ENCODE peak calls at places on chromosomes 11 and 22, in eight cellular contexts. F, Z, B, U, P, T, Q and O are unnamed samples.
A peak's percentile ranks its signal among the peaks of the same experiment; 100 is the strongest.

GRCh38 chr22:38246692-38247091 is 26.1 kb downstream of the TMEM184B start:
- DNase-seq in P (no peak), Q (no peak), T (no peak), U (no peak), Z (peak; percentile 67), F (no peak), B (no peak), O (no peak)

GRCh38 chr11:31827458-31828206 is 16.5 kb upstream of the PAX6 start:
- DNase-seq in P (no peak), U (no peak), B (no peak), Q (no peak), T (no peak), Z (no peak), F (no peak), O (no peak)

GRCh38 chr11:694563-695331 is at the start of gene DEAF1:
- DNase-seq in U (peak; percentile 99), F (peak; percentile 97), B (peak; percentile 81), T (peak; percentile 95), Z (peak; percentile 99), Q (peak; percentile 96), P (peak; percentile 97), O (peak; percentile 91)

GRCh38 chr11:44632466-44633123 is 67.1 kb downstream of the CD82 start:
- DNase-seq in T (peak; percentile 47), P (no peak), Z (no peak), F (no peak), U (peak; percentile 33), Q (no peak), B (peak; percentile 21), O (no peak)

GRCh38 chr22:46993626-46994025 is 231.2 kb downstream of the TBC1D22A start:
- DNase-seq in U (peak; percentile 81), Q (no peak), T (no peak), F (no peak), B (no peak), P (no peak), Z (no peak), O (no peak)

GRCh38 chr11:31825453-31826391 is 14.6 kb upstream of the PAX6 start:
- DNase-seq in Q (no peak), T (no peak), B (no peak), Z (no peak), F (no peak), U (no peak), P (no peak), O (no peak)

GRCh38 chr11:12922418-12922817 is 86.7 kb upstream of the RASSF10 start:
- DNase-seq in T (no peak), F (no peak), U (no peak), P (no peak), B (peak; percentile 34), Q (no peak), Z (no peak), O (no peak)

GRCh38 chr11:129425214-129425613 is 49.6 kb downstream of the BARX2 start:
- DNase-seq in U (no peak), Q (no peak), B (peak; percentile 6), T (no peak), F (no peak), P (no peak), Z (no peak), O (no peak)

GRCh38 chr22:21587803-21588611 is 20.5 kb downstream of the UBE2L3 start:
- DNase-seq in Z (no peak), Q (no peak), B (no peak), F (no peak), T (peak; percentile 56), U (no peak), P (no peak), O (no peak)

GRCh38 chr11:109994896-109995295 is 98.3 kb upstream of the ZC3H12C start:
- DNase-seq in F (no peak), Z (no peak), B (no peak), T (peak; percentile 32), P (no peak), Q (no peak), U (no peak), O (no peak)

GRCh38 chr11:123473941-123474668 is 44.0 kb downstream of the GRAMD1B start:
- DNase-seq in P (no peak), Z (no peak), B (peak; percentile 51), Q (peak; percentile 68), F (no peak), U (no peak), T (peak; percentile 92), O (no peak)

GRCh38 chr11:45934580-45935318 is 12.3 kb downstream of the LARGE2 start:
- DNase-seq in Q (no peak), T (no peak), U (no peak), P (no peak), Z (no peak), F (no peak), B (no peak), O (no peak)

GRCh38 chr11:64204464-64204989 is 2.0 kb upstream of the FERMT3 start:
- DNase-seq in F (peak; percentile 70), Z (peak; percentile 89), P (peak; percentile 81), B (peak; percentile 85), U (peak; percentile 94), Q (peak; percentile 95), T (peak; percentile 93), O (peak; percentile 88)

GRCh38 chr11:74085542-74085892 is 76.6 kb upstream of the UCP3 start:
- DNase-seq in Q (no peak), T (peak; percentile 43), F (no peak), P (no peak), U (no peak), Z (no peak), B (peak; percentile 39), O (no peak)

GRCh38 chr11:126637800-126638175 is 282.3 kb downstream of the ST3GAL4 start:
- DNase-seq in U (no peak), T (peak; percentile 80), Z (no peak), B (no peak), Q (peak; percentile 7), P (no peak), F (no peak), O (peak; percentile 64)

GRCh38 chr11:15471028-15471708 is 356.4 kb downstream of the INSC start:
- DNase-seq in Z (no peak), F (no peak), Q (no peak), P (no peak), T (no peak), U (no peak), B (peak; percentile 33), O (no peak)

GRCh38 chr11:69071086-69071800 is 22.5 kb downstream of the TPCN2 start:
- DNase-seq in T (no peak), P (no peak), U (no peak), Q (no peak), B (no peak), Z (no peak), F (no peak), O (no peak)

GRCh38 chr11:10302744-10303557 is 1.9 kb upstream of the ADM start:
- DNase-seq in Q (peak; percentile 82), P (no peak), F (peak; percentile 56), B (no peak), U (peak; percentile 93), T (peak; percentile 90), Z (peak; percentile 85), O (no peak)

GRCh38 chr22:48886604-48887393 is 940.9 kb downstream of the BRD1 start:
- DNase-seq in T (no peak), B (no peak), F (no peak), U (no peak), Q (no peak), P (no peak), Z (no peak), O (no peak)